ENCODE peak calls at places on chromosomes 11 and 22, in eight cellular contexts. T, K, P, I, U, O, V and D are unnamed samples.

GRCh38 chr11:73185680-73186293 is 32.3 kb upstream of the P2RY2 start:
- DNase-seq in T (peak; percentile 69), K (peak; percentile 18), P (peak; percentile 92), I (no peak), U (no peak), O (peak; percentile 79), V (no peak), D (peak; percentile 97)

GRCh38 chr22:18988958-18989357 is 52.9 kb upstream of the PRODH start:
- DNase-seq in T (no peak), K (no peak), P (no peak), I (no peak), U (no peak), O (no peak), V (no peak), D (no peak)

GRCh38 chr11:72573380-72573949 is 100.8 kb downstream of the PDE2A start:
- DNase-seq in T (peak; percentile 11), K (peak; percentile 28), P (peak; percentile 54), I (peak; percentile 56), U (peak; percentile 22), O (peak; percentile 47), V (peak; percentile 78), D (peak; percentile 62)

GRCh38 chr22:17875156-17875555 is 100.9 kb upstream of the BID start:
- DNase-seq in T (no peak), K (no peak), P (no peak), I (no peak), U (no peak), O (no peak), V (no peak), D (no peak)

GRCh38 chr11:33449798-33450197 is 192.6 kb downstream of the HIPK3 start:
- DNase-seq in T (peak; percentile 76), K (no peak), P (peak; percentile 11), I (no peak), U (no peak), O (peak; percentile 55), V (no peak), D (peak; percentile 53)

GRCh38 chr11:27234043-27234668 is 128.9 kb downstream of the CCDC34 start:
- DNase-seq in T (peak; percentile 94), K (peak; percentile 82), P (peak; percentile 8), I (no peak), U (no peak), O (peak; percentile 82), V (peak; percentile 17), D (peak; percentile 98)

GRCh38 chr11:69283446-69283845 is 10.5 kb upstream of the MYEOV start:
- DNase-seq in T (no peak), K (no peak), P (no peak), I (no peak), U (no peak), O (no peak), V (no peak), D (no peak)

GRCh38 chr22:25068701-25069100 is 116.2 kb downstream of the KIAA1671 start:
- DNase-seq in T (no peak), K (no peak), P (no peak), I (no peak), U (peak; percentile 80), O (no peak), V (no peak), D (no peak)

GRCh38 chr11:68965901-68966868 is 14.6 kb downstream of the MRGPRD start:
- DNase-seq in T (no peak), K (no peak), P (no peak), I (no peak), U (no peak), O (no peak), V (no peak), D (no peak)

GRCh38 chr11:105935791-105936190 is 86.2 kb downstream of the MSANTD4 start:
- DNase-seq in T (peak; percentile 18), K (no peak), P (peak; percentile 8), I (no peak), U (no peak), O (no peak), V (peak; percentile 5), D (no peak)

GRCh38 chr11:69352715-69353325 is 58.9 kb downstream of the MYEOV start:
- DNase-seq in T (peak; percentile 99), K (peak; percentile 91), P (no peak), I (no peak), U (no peak), O (peak; percentile 65), V (no peak), D (peak; percentile 95)

GRCh38 chr11:69580529-69580928 is 60.4 kb upstream of the CCND1 start:
- DNase-seq in T (no peak), K (no peak), P (no peak), I (no peak), U (no peak), O (no peak), V (no peak), D (no peak)

GRCh38 chr22:42857845-42858481 is 890 bp upstream of the ARFGAP3 start:
- DNase-seq in T (no peak), K (no peak), P (no peak), I (no peak), U (peak; percentile 10), O (no peak), V (no peak), D (no peak)

GRCh38 chr11:45860764-45861510 is 13.7 kb downstream of the CRY2 start:
- DNase-seq in T (no peak), K (no peak), P (no peak), I (no peak), U (no peak), O (no peak), V (no peak), D (no peak)

GRCh38 chr11:79546366-79546765 is 105.5 kb upstream of the TENM4 start:
- DNase-seq in T (no peak), K (no peak), P (no peak), I (no peak), U (no peak), O (no peak), V (no peak), D (no peak)

GRCh38 chr11:64237484-64237951 is 3.1 kb downstream of the VEGFB start:
- DNase-seq in T (no peak), K (no peak), P (peak; percentile 72), I (no peak), U (no peak), O (no peak), V (no peak), D (no peak)

GRCh38 chr11:64239662-64240466 is 1.0 kb upstream of the FKBP2 start:
- DNase-seq in T (no peak), K (no peak), P (peak; percentile 37), I (no peak), U (no peak), O (no peak), V (no peak), D (no peak)

GRCh38 chr11:64235427-64236161 is 1.2 kb downstream of the VEGFB start:
- DNase-seq in T (no peak), K (no peak), P (no peak), I (no peak), U (no peak), O (no peak), V (no peak), D (no peak)

GRCh38 chr11:64238999-64239398 is 1.9 kb upstream of the FKBP2 start:
- DNase-seq in T (no peak), K (no peak), P (no peak), I (no peak), U (no peak), O (no peak), V (no peak), D (no peak)

DNA sequence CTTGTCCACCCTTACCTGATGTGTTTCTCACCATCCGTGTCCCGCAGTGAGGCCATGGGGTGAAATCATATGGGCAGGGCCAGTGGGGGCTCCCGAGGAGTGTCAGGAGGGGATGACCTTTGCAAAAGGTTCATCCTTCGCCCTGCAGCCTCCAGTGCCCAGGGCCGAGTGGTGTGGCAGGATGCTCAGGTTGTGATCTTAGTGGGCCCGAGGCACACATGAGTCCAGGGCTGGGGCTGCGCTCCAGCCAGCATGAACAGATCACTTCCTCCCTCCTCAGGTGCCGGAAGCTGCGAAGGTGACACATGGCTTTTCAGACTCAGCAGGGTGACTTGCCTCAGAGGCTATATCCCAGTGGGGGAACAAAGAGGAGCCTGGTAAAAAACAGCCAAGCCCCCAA is 2.8 kb upstream of the FKBP2 start:
- DNase-seq in T (no peak), K (no peak), P (no peak), I (no peak), U (no peak), O (no peak), V (no peak), D (no peak)
- H3K27ac ChIP-seq in T (no peak overlapping the region), K (no peak overlapping the region), P (no peak overlapping the region), I (no peak overlapping the region), U (no peak overlapping the region), O (no peak overlapping the region), V (no peak overlapping the region), D (no peak overlapping the region)

GRCh38 chr11:78020248-78020647 is 2.8 kb downstream of the KCTD14 start:
- DNase-seq in T (no peak), K (no peak), P (no peak), I (no peak), U (no peak), O (peak; percentile 13), V (no peak), D (no peak)

GRCh38 chr11:78025378-78025777 is 2.3 kb upstream of the KCTD14 start:
- DNase-seq in T (no peak), K (no peak), P (no peak), I (no peak), U (no peak), O (no peak), V (no peak), D (no peak)

GRCh38 chr11:78023426-78023825 is 350 bp upstream of the KCTD14 start:
- DNase-seq in T (no peak), K (no peak), P (no peak), I (no peak), U (no peak), O (no peak), V (no peak), D (no peak)

GRCh38 chr11:78019808-78020207 is 3.3 kb downstream of the KCTD14 start:
- DNase-seq in T (peak; percentile 23), K (no peak), P (no peak), I (no peak), U (no peak), O (peak; percentile 43), V (no peak), D (no peak)

GRCh38 chr11:78022397-78023396 is at the start of gene KCTD14:
- DNase-seq in T (no peak), K (no peak), P (peak; percentile 73), I (no peak), U (no peak), O (no peak), V (peak; percentile 67), D (peak; percentile 34)
- H3K4me2 ChIP-seq in T (peak within 1 kb of the TSS; percentile 65), K (peak within 1 kb of the TSS; percentile 83), P (peak within 1 kb of the TSS; percentile 49), I (peak within 1 kb of the TSS; percentile 69), U (no peak within 1 kb of the TSS), O (peak within 1 kb of the TSS; percentile 47), V (peak within 1 kb of the TSS; percentile 86), D (peak within 1 kb of the TSS; percentile 62)

GRCh38 chr11:109972939-109973338 is 120.3 kb upstream of the ZC3H12C start:
- DNase-seq in T (no peak), K (no peak), P (no peak), I (no peak), U (no peak), O (no peak), V (no peak), D (peak; percentile 27)
- H3K27ac ChIP-seq in T (no peak overlapping the region), K (no peak overlapping the region), P (no peak overlapping the region), I (no peak overlapping the region), U (no peak overlapping the region), O (no peak overlapping the region), V (no peak overlapping the region), D (no peak overlapping the region)

DNA sequence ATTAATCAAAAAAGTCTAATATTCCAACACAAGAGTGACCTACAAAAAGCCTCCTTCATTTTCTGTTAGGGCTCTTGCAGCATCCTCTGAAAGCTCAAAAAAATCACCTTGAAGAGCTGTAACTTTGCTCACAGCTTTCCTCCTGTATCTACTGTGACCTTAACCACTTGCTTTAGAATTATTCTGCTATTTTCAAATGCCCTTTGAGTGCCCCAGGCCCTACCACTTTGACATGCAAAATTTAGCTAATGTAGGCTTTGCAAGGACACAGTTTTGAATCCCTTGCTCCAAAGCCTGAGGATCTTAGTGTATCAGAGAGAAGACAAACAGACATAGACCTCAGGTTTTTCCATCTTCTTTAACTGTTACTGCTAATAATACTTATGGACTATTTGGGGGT is 253.1 kb downstream of the LRRC4C start:
- DNase-seq in T (no peak), K (no peak), P (no peak), I (no peak), U (no peak), O (no peak), V (no peak), D (no peak)
- H3K4me2 ChIP-seq in T (no peak overlapping the region), K (no peak overlapping the region), P (no peak overlapping the region), I (no peak overlapping the region), U (no peak overlapping the region), O (no peak overlapping the region), V (no peak overlapping the region), D (no peak overlapping the region)